ENCODE peak calls at places on chromosome 1, in six cellular contexts. W, L, F, C, H and B are unnamed samples.

GRCh38 chr1:49016030-49016991 is 239.6 kb upstream of the BEND5 start:
- DNase-seq in H (no peak), L (no peak), C (peak; percentile 81), F (peak; percentile 1), W (no peak), B (no peak)

GRCh38 chr1:155969377-155969791 is 9.0 kb downstream of the ARHGEF2 start:
- DNase-seq in W (no peak), H (no peak), F (no peak), C (no peak), L (no peak), B (no peak)

GRCh38 chr1:42983253-42983652 is 24.6 kb upstream of the SLC2A1 start:
- DNase-seq in L (no peak), W (no peak), H (no peak), C (no peak), F (no peak), B (no peak)

GRCh38 chr1:54543729-54544496 is 4.1 kb upstream of the ACOT11 start:
- DNase-seq in F (no peak), L (no peak), C (no peak), W (no peak), H (no peak), B (peak; percentile 37)

GRCh38 chr1:108059945-108060344 is 95.0 kb upstream of the VAV3 start:
- DNase-seq in H (no peak), F (no peak), C (no peak), L (no peak), W (no peak), B (no peak)

GRCh38 chr1:151898519-151898991 is 10.8 kb downstream of the THEM4 start:
- DNase-seq in H (peak; percentile 22), W (no peak), C (no peak), L (peak; percentile 59), F (no peak), B (no peak)

GRCh38 chr1:98824724-98825123 is 163.2 kb downstream of the SNX7 start:
- DNase-seq in H (no peak), F (no peak), L (no peak), W (no peak), C (no peak), B (no peak)

GRCh38 chr1:100769906-100770646 is 50.5 kb downstream of the VCAM1 start:
- DNase-seq in W (no peak), F (no peak), H (no peak), L (no peak), C (no peak), B (no peak)

GRCh38 chr1:224700915-224701531 is 84.9 kb downstream of the CNIH3 start:
- DNase-seq in H (no peak), F (peak; percentile 65), W (peak; percentile 35), L (no peak), C (no peak), B (peak; percentile 78)

GRCh38 chr1:40783001-40783905 is at the start of gene KCNQ4:
- DNase-seq in H (peak; percentile 21), C (peak; percentile 25), F (no peak), L (no peak), W (no peak), B (peak; percentile 70)

GRCh38 chr1:244102471-244102870 is 51.4 kb downstream of the ZBTB18 start:
- DNase-seq in H (no peak), W (no peak), L (no peak), C (no peak), F (no peak), B (no peak)